ENCODE peak calls at places on chromosomes 4 and X, in eight cellular contexts. R is left ventricle myocardium inferior, X is neural crest cell, H is upper lobe of left lung, J is transverse colon, U is psoas muscle, D is tibial nerve, E is chondrocyte. I is an unnamed sample.

GRCh38 chr4:169439244-169439643 is 168.5 kb upstream of the SH3RF1 start:
- DNase-seq in J (no peak), X (no peak), D (no peak), U (no peak), H (no peak), E (no peak), R (no peak), I (no peak)

GRCh38 chrX:97332963-97333362 is 449.3 kb downstream of the RPA4 start:
- DNase-seq in J (no peak), R (no peak), H (no peak), D (no peak), U (no peak), X (no peak), E (no peak), I (no peak)

GRCh38 chr4:109434007-109434792 is 585 bp downstream of the SEC24B start:
- DNase-seq in R (peak), X (peak), J (peak), E (no peak), D (peak), H (peak), U (peak), I (peak)

GRCh38 chrX:96770315-96770714 is 85.7 kb downstream of the DIAPH2 start:
- DNase-seq in E (no peak), X (no peak), H (no peak), J (no peak), R (no peak), D (no peak), U (no peak), I (no peak)

GRCh38 chr4:116480486-116480990 is 604.8 kb downstream of the TRAM1L1 start:
- DNase-seq in J (no peak), R (no peak), X (no peak), D (no peak), E (no peak), H (no peak), U (no peak), I (no peak)

GRCh38 chr4:150867148-150867547 is 147.9 kb downstream of the LRBA start:
- DNase-seq in R (no peak), U (no peak), E (no peak), D (no peak), J (no peak), X (peak), H (no peak), I (no peak)

GRCh38 chr4:39976945-39977488 is 694 bp downstream of the PDS5A start:
- DNase-seq in J (peak), H (peak), X (peak), D (peak), U (peak), E (no peak), R (no peak), I (peak)

GRCh38 chr4:26059391-26060154 is 145.6 kb downstream of the SMIM20 start:
- DNase-seq in X (no peak), J (no peak), E (no peak), D (no peak), H (no peak), U (no peak), R (no peak), I (no peak)

GRCh38 chr4:55524844-55525571 is 21.7 kb downstream of the CLOCK start:
- DNase-seq in E (no peak), J (no peak), D (no peak), X (no peak), H (no peak), R (no peak), U (no peak), I (no peak)

GRCh38 chr4:183905593-183906485 is 732 bp downstream of the STOX2 start:
- DNase-seq in D (no peak), J (peak), R (peak), U (peak), E (no peak), X (peak), H (peak), I (peak)

GRCh38 chrX:57528670-57529255 is 63.0 kb upstream of the ZXDB start:
- DNase-seq in E (no peak), H (no peak), U (no peak), D (no peak), J (no peak), X (no peak), R (no peak), I (no peak)

GRCh38 chr4:127781303-127782024 is 658 bp upstream of the HSPA4L start:
- DNase-seq in U (peak), R (peak), J (peak), X (no peak), E (no peak), D (peak), H (peak), I (no peak)

GRCh38 chr4:112840061-112840460 is 203.1 kb downstream of the LARP7 start:
- DNase-seq in R (no peak), D (no peak), H (no peak), J (no peak), X (no peak), E (no peak), U (no peak), I (no peak)

GRCh38 chr4:168724960-168725359 is 228.1 kb downstream of the PALLD start:
- DNase-seq in X (no peak), R (no peak), E (no peak), D (no peak), H (no peak), U (no peak), J (no peak), I (no peak)

GRCh38 chr4:534576-535151 is 35.7 kb downstream of the PIGG start:
- DNase-seq in J (no peak), X (no peak), H (no peak), E (peak), U (no peak), D (no peak), R (no peak), I (no peak)

GRCh38 chr4:71366776-71367175 is 28.0 kb downstream of the SLC4A4 start:
- DNase-seq in U (no peak), J (no peak), X (no peak), H (no peak), R (no peak), E (no peak), D (no peak), I (no peak)

GRCh38 chrX:154695913-154696312 is 42.5 kb upstream of the CTAG2 start:
- DNase-seq in E (no peak), D (no peak), H (no peak), R (no peak), X (no peak), U (no peak), J (no peak), I (no peak)

GRCh38 chr4:25815586-25815985 is 47.2 kb downstream of the SEL1L3 start:
- DNase-seq in D (no peak), J (no peak), E (no peak), R (no peak), H (no peak), X (no peak), U (no peak), I (no peak)

GRCh38 chrX:46627700-46628405 is 54.3 kb downstream of the CHST7 start:
- DNase-seq in E (no peak), X (no peak), U (peak), H (no peak), R (no peak), J (no peak), D (no peak), I (no peak)

GRCh38 chr4:61763682-61764081 is 563.6 kb downstream of the ADGRL3 start:
- DNase-seq in D (no peak), E (no peak), H (no peak), R (no peak), U (no peak), X (no peak), J (no peak), I (no peak)

GRCh38 chr4:71186566-71187398 is 152.0 kb upstream of the SLC4A4 start:
- DNase-seq in H (peak), E (peak), X (peak), U (peak), J (peak), D (peak), R (peak), I (peak)

GRCh38 chr4:185577592-185577940 is 42.3 kb upstream of the PDLIM3 start:
- DNase-seq in D (no peak), H (no peak), U (no peak), E (no peak), J (no peak), X (no peak), R (no peak), I (no peak)

GRCh38 chr4:6262176-6262575 is 7.5 kb upstream of the WFS1 start:
- DNase-seq in E (peak), R (no peak), U (no peak), J (no peak), X (no peak), H (no peak), D (no peak), I (no peak)

GRCh38 chr4:183987987-183988392 is 82.9 kb downstream of the STOX2 start:
- DNase-seq in X (peak), D (peak), J (peak), E (no peak), U (peak), R (peak), H (peak), I (no peak)

GRCh38 chrX:123797543-123798447 is 62.1 kb upstream of the XIAP start:
- DNase-seq in U (no peak), J (no peak), E (no peak), X (no peak), D (no peak), H (no peak), R (no peak), I (no peak)

GRCh38 chr4:109977854-109978501 is 65.3 kb downstream of the EGF start:
- DNase-seq in H (no peak), D (no peak), X (no peak), E (no peak), R (no peak), U (no peak), J (no peak), I (no peak)

GRCh38 chr4:53601251-53601764 is 10.0 kb upstream of the LNX1 start:
- DNase-seq in D (peak), U (peak), R (peak), J (peak), X (peak), E (no peak), H (peak), I (no peak)
- TF ChIP-seq CTCF in D (no peak), U (no peak), R (peak), J (peak), X (peak), E (peak), H (no peak), I (no peak)

GRCh38 chr4:173318648-173319211 is 15.4 kb downstream of the HMGB2 start:
- DNase-seq in H (no peak), E (no peak), R (no peak), D (no peak), U (no peak), J (no peak), X (no peak), I (no peak)

GRCh38 chr4:173319696-173320095 is 14.5 kb downstream of the HMGB2 start:
- DNase-seq in J (no peak), D (no peak), R (no peak), H (no peak), E (no peak), U (no peak), X (no peak), I (no peak)

GRCh38 chr4:173314715-173315114 is 19.4 kb downstream of the HMGB2 start:
- DNase-seq in J (no peak), X (no peak), D (no peak), U (no peak), H (no peak), E (no peak), R (no peak), I (no peak)

GRCh38 chr4:173316060-173316459 is 18.1 kb downstream of the HMGB2 start:
- DNase-seq in R (no peak), J (no peak), H (no peak), U (no peak), X (no peak), D (no peak), E (no peak), I (no peak)

GRCh38 chr4:173317003-173317402 is 17.2 kb downstream of the HMGB2 start:
- DNase-seq in U (no peak), E (no peak), J (no peak), D (no peak), H (no peak), X (no peak), R (no peak), I (no peak)
- TF ChIP-seq CTCF in U (peak), E (peak), J (no peak), D (no peak), H (no peak), X (peak), R (peak), I (no peak)

GRCh38 chr4:102578819-102579218 is 77.7 kb downstream of the NFKB1 start:
- DNase-seq in H (no peak), R (no peak), D (no peak), U (no peak), J (no peak), E (no peak), X (no peak), I (no peak)
- TF ChIP-seq CTCF in H (no peak), R (no peak), D (no peak), U (no peak), J (no peak), E (peak), X (peak), I (no peak)

DNA sequence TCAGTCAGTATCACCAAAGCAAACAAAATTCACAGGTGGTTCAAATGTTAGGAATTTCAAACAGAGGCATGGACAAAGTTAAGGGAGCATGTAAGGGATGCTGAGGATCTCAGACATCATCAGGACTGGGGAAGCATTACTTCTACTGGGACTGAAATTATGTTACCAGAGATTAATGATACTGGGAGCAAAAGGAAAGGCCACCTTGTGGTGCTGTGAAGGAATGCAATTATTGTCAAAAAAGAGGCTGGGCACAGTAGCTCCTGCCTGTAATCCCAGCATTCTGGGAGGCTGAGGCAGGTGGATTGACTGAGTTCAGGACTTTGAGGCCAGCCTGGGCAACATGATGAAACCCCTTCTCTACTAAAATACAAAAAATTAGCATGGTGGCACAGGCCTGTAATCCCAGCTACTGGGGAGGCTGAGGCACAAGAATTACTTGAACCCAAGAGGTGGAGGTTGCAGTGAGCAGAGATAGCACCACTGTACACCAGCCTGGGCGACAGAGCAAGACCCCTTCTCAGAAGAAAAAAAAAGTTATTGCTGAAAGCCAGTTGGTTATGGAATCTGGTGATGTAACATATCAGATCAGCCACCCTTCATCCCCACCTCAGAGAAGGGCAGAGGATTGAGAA is 954.3 kb downstream of the PCDH7 start:
- DNase-seq in U (no peak), H (no peak), J (no peak), D (no peak), E (no peak), X (peak), R (no peak), I (no peak)
- TF ChIP-seq CTCF in U (peak), H (peak), J (peak), D (no peak), E (peak), X (peak), R (peak), I (peak)

GRCh38 chrX:17192111-17192510 is 182.9 kb upstream of the NHS start:
- DNase-seq in R (no peak), E (no peak), J (no peak), H (no peak), X (no peak), D (no peak), U (no peak), I (no peak)
- TF ChIP-seq CTCF in R (no peak), E (no peak), J (no peak), H (no peak), X (no peak), D (no peak), U (no peak), I (no peak)

DNA sequence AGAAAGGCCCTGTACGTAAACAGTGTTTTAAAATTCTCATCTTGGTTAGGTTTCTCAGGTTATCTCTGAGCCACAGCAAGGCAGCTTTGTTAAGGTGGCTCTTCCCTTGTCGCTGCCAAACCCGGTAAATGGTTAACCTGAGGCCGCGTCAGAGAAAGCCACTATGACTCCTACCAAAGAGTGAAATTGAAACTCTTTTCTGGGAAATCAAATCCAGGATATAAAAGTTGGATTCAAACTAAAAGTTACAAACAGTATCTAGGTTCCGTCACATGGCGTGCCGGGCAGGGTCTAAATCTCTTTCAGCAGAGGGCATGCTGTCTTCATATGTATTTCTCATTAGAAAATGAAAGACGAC is 433 bp downstream of the MMAA start:
- DNase-seq in X (no peak), U (peak), D (peak), R (no peak), H (peak), E (no peak), J (peak), I (no peak)
- TF ChIP-seq CTCF in X (no peak), U (no peak), D (no peak), R (no peak), H (no peak), E (peak), J (no peak), I (no peak)

DNA sequence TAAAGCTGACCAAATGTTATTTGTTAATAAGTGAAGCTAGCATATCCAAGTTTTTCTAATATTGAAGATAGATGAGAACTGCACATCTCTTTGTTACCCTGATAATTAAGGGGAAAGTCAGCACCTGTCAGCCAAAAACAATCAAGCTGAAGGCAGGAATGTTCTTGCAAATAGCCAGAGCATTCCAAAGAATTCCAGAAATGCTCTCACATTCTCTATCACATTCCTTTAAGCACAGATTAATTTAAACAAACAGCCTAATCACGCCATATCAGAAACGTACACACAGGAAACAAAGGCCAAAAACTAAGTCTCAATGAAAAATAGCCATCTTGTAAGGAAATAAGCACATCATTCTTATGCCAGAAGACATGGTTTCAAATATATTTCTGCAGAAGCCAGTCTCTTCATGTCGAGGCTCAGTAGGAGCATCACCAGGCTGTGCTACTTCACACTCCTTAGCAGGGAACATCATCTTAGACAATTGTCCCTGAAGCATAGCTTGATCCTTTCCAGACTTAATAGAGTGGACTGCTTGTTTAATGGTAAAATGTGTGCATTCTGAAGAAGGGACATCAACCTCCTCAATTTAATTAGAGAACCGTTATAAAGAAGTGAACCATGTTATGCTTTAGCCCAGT is 252.9 kb upstream of the TTC29 start:
- DNase-seq in H (no peak), R (no peak), D (no peak), U (no peak), J (no peak), E (no peak), X (no peak), I (no peak)
- TF ChIP-seq CTCF in H (no peak), R (no peak), D (no peak), U (no peak), J (no peak), E (no peak), X (no peak), I (no peak)

GRCh38 chrX:51144828-51145442 is 187.7 kb upstream of the NUDT10 start:
- DNase-seq in D (no peak), E (no peak), U (no peak), J (no peak), H (peak), X (peak), R (no peak), I (no peak)
- TF ChIP-seq CTCF in D (peak), E (peak), U (peak), J (peak), H (peak), X (peak), R (peak), I (peak)

GRCh38 chr4:139878050-139878449 is 212.4 kb downstream of the MGST2 start:
- DNase-seq in D (no peak), E (no peak), H (no peak), X (no peak), R (no peak), J (no peak), U (no peak), I (no peak)
- TF ChIP-seq CTCF in D (no peak), E (no peak), H (no peak), X (no peak), R (no peak), J (no peak), U (no peak), I (no peak)

I was measured in mesothelial cell of epicardium.